ENCODE peak calls at places on chromosomes 16 and 17, in four cellular contexts. X is astrocyte of the spinal cord; G is AG10803; Z is activated T-cell treated with anti-CD3 and anti-CD28 coated beads, Interleukin-2, amount 50 U/mL, for 48 hours. K is an unnamed sample.

GRCh38 chr17:17739388-17740066 is 58.3 kb downstream of the RAI1 start:
- DNase-seq in X (peak), G (peak), Z (no peak), K (peak)

GRCh38 chr17:4949321-4950074 is 1.2 kb upstream of the PFN1 start:
- DNase-seq in X (peak), G (peak), Z (peak), K (peak)

GRCh38 chr16:23729503-23730424 is 16.7 kb upstream of the ERN2 start:
- DNase-seq in X (peak), G (peak), Z (no peak), K (peak)

GRCh38 chr17:73536700-73537680 is 107.3 kb downstream of the SDK2 start:
- DNase-seq in X (no peak), G (no peak), Z (no peak), K (no peak)

GRCh38 chr17:20191066-20191465 is 181.9 kb downstream of the SPECC1 start:
- DNase-seq in X (peak), G (peak), Z (no peak), K (peak)

GRCh38 chr17:81462506-81463125 is 50.0 kb downstream of the ACTG1 start:
- DNase-seq in X (no peak), G (no peak), Z (no peak), K (no peak)

GRCh38 chr17:4534928-4535666 is 20.1 kb downstream of the MYBBP1A start:
- DNase-seq in X (no peak), G (no peak), Z (peak), K (no peak)

GRCh38 chr17:31699281-31699680 is 159.8 kb downstream of the COPRS start:
- DNase-seq in X (no peak), G (no peak), Z (no peak), K (peak)

GRCh38 chr17:40448213-40448638 is 5.0 kb downstream of the IGFBP4 start:
- DNase-seq in X (no peak), G (no peak), Z (no peak), K (no peak)

GRCh38 chr16:57432989-57433388 is 14.2 kb downstream of the CIAPIN1 start:
- DNase-seq in X (no peak), G (no peak), Z (no peak), K (no peak)

GRCh38 chr17:1711804-1712203 is 1.6 kb upstream of the TLCD2 start:
- DNase-seq in X (no peak), G (no peak), Z (no peak), K (no peak)

GRCh38 chr16:65083181-65083845 is 38.5 kb downstream of the CDH11 start:
- DNase-seq in X (no peak), G (peak), Z (no peak), K (no peak)

GRCh38 chr16:85620403-85620802 is 7.3 kb downstream of the GSE1 start:
- DNase-seq in X (no peak), G (no peak), Z (no peak), K (no peak)

GRCh38 chr17:72122668-72123495 is 2.1 kb downstream of the SOX9 start:
- DNase-seq in X (peak), G (peak), Z (peak), K (peak)

GRCh38 chr16:68350951-68351350 is 40.1 kb downstream of the PRMT7 start:
- DNase-seq in X (no peak), G (no peak), Z (no peak), K (no peak)

GRCh38 chr16:89031715-89032659 is 55.0 kb upstream of the CBFA2T3 start:
- DNase-seq in X (no peak), G (no peak), Z (peak), K (no peak)

GRCh38 chr17:63601439-63602371 is 1.0 kb downstream of the TACO1 start:
- DNase-seq in X (peak), G (peak), Z (no peak), K (no peak)

GRCh38 chr17:8412089-8412488 is 14.5 kb upstream of the RNF222 start:
- DNase-seq in X (no peak), G (no peak), Z (no peak), K (no peak)

GRCh38 chr16:46947900-46948547 is 25.4 kb downstream of the DNAJA2 start:
- DNase-seq in X (peak), G (peak), Z (peak), K (peak)

GRCh38 chr16:78034530-78034929 is 12.2 kb downstream of the CLEC3A start:
- DNase-seq in X (peak), G (no peak), Z (no peak), K (no peak)

GRCh38 chr17:44522883-44523671 is 19.9 kb upstream of the GPATCH8 start:
- DNase-seq in X (peak), G (peak), Z (peak), K (peak)

GRCh38 chr17:9648521-9649110 is 3.3 kb downstream of the USP43 start:
- DNase-seq in X (no peak), G (no peak), Z (no peak), K (no peak)

GRCh38 chr17:52383493-52384100 is 225.1 kb upstream of the CA10 start:
- DNase-seq in X (peak), G (no peak), Z (peak), K (peak)

GRCh38 chr17:28726396-28726911 is 421 bp upstream of the TLCD1 start:
- DNase-seq in X (peak), G (peak), Z (peak), K (peak)

GRCh38 chr17:39144414-39144813 is 7.0 kb downstream of the PLXDC1 start:
- DNase-seq in X (peak), G (peak), Z (no peak), K (peak)

GRCh38 chr16:67390816-67391423 is 2.4 kb downstream of the TPPP3 start:
- DNase-seq in X (no peak), G (no peak), Z (no peak), K (no peak)

GRCh38 chr17:41835800-41836549 is at the start of gene NT5C3B:
- DNase-seq in X (peak), G (peak), Z (peak), K (peak)

GRCh38 chr17:6830383-6830986 is 1.0 kb downstream of the TEKT1 start:
- DNase-seq in X (no peak), G (no peak), Z (no peak), K (no peak)

GRCh38 chr17:17683710-17684365 is 2.6 kb downstream of the RAI1 start:
- DNase-seq in X (no peak), G (no peak), Z (no peak), K (no peak)

GRCh38 chr16:89174055-89174827 is 2.7 kb downstream of the CDH15 start:
- DNase-seq in X (no peak), G (no peak), Z (no peak), K (no peak)